ENCODE peak calls at places on chromosomes 7 and 10, in nine cellular contexts. One of them, this sample, is unnamed.
A peak's percentile ranks its signal among the peaks of the same experiment; 100 is the strongest.

GRCh38 chr7:99190359-99191009 is 17.4 kb downstream of the KPNA7 start:
- DNase-seq in cardiac muscle cell: no peak
- DNase-seq in left lung: peak; percentile 2
- DNase-seq in body of pancreas: peak; percentile 54
- DNase-seq in CD4-positive, CD25-positive, alpha-beta regulatory T cell: no peak
- DNase-seq in GM23248: no peak
- DNase-seq in CD8-positive, alpha-beta T cell: no peak
- DNase-seq in tibial artery: no peak
- DNase-seq in transverse colon: no peak
- DNase-seq in this sample: no peak

GRCh38 chr10:86067436-86068050 is 299.1 kb downstream of the GRID1 start:
- DNase-seq in GM23248: no peak
- DNase-seq in left lung: no peak
- DNase-seq in transverse colon: no peak
- DNase-seq in CD4-positive, CD25-positive, alpha-beta regulatory T cell: no peak
- DNase-seq in body of pancreas: no peak
- DNase-seq in tibial artery: no peak
- DNase-seq in CD8-positive, alpha-beta T cell: no peak
- DNase-seq in cardiac muscle cell: no peak
- DNase-seq in this sample: no peak

GRCh38 chr7:51351661-51352060 is 35.1 kb upstream of the COBL start:
- DNase-seq in body of pancreas: no peak
- DNase-seq in CD4-positive, CD25-positive, alpha-beta regulatory T cell: no peak
- DNase-seq in GM23248: peak; percentile 53
- DNase-seq in left lung: no peak
- DNase-seq in transverse colon: no peak
- DNase-seq in tibial artery: no peak
- DNase-seq in CD8-positive, alpha-beta T cell: no peak
- DNase-seq in cardiac muscle cell: peak; percentile 19
- DNase-seq in this sample: no peak

GRCh38 chr7:44977304-44977858 is 1.4 kb downstream of the MYO1G start:
- DNase-seq in tibial artery: no peak
- DNase-seq in CD4-positive, CD25-positive, alpha-beta regulatory T cell: peak; percentile 60
- DNase-seq in body of pancreas: peak; percentile 34
- DNase-seq in cardiac muscle cell: no peak
- DNase-seq in transverse colon: no peak
- DNase-seq in left lung: no peak
- DNase-seq in GM23248: peak; percentile 35
- DNase-seq in CD8-positive, alpha-beta T cell: peak; percentile 66
- DNase-seq in this sample: peak; percentile 66

GRCh38 chr7:31104361-31105255 is 52.5 kb downstream of the ADCYAP1R1 start:
- DNase-seq in cardiac muscle cell: no peak
- DNase-seq in CD4-positive, CD25-positive, alpha-beta regulatory T cell: no peak
- DNase-seq in transverse colon: peak; percentile 13
- DNase-seq in CD8-positive, alpha-beta T cell: no peak
- DNase-seq in left lung: no peak
- DNase-seq in body of pancreas: no peak
- DNase-seq in tibial artery: peak; percentile 24
- DNase-seq in GM23248: no peak
- DNase-seq in this sample: no peak

GRCh38 chr7:36507868-36508440 is 118.3 kb downstream of the ANLN start:
- DNase-seq in GM23248: no peak
- DNase-seq in left lung: no peak
- DNase-seq in body of pancreas: no peak
- DNase-seq in CD8-positive, alpha-beta T cell: no peak
- DNase-seq in CD4-positive, CD25-positive, alpha-beta regulatory T cell: no peak
- DNase-seq in cardiac muscle cell: no peak
- DNase-seq in tibial artery: no peak
- DNase-seq in transverse colon: no peak
- DNase-seq in this sample: no peak

GRCh38 chr10:68562666-68563522 is 2.8 kb downstream of the TET1 start:
- DNase-seq in cardiac muscle cell: peak; percentile 71
- DNase-seq in CD8-positive, alpha-beta T cell: no peak
- DNase-seq in GM23248: peak; percentile 67
- DNase-seq in CD4-positive, CD25-positive, alpha-beta regulatory T cell: no peak
- DNase-seq in transverse colon: no peak
- DNase-seq in body of pancreas: no peak
- DNase-seq in tibial artery: no peak
- DNase-seq in left lung: no peak
- DNase-seq in this sample: no peak

GRCh38 chr7:94001396-94001795 is 2.8 kb downstream of the BET1 start:
- DNase-seq in GM23248: peak; percentile 52
- DNase-seq in cardiac muscle cell: no peak
- DNase-seq in CD8-positive, alpha-beta T cell: no peak
- DNase-seq in tibial artery: no peak
- DNase-seq in CD4-positive, CD25-positive, alpha-beta regulatory T cell: no peak
- DNase-seq in transverse colon: no peak
- DNase-seq in left lung: no peak
- DNase-seq in body of pancreas: no peak
- DNase-seq in this sample: no peak

GRCh38 chr10:35641430-35642015 is 573 bp downstream of the FZD8 start:
- DNase-seq in body of pancreas: no peak
- DNase-seq in left lung: no peak
- DNase-seq in transverse colon: no peak
- DNase-seq in CD4-positive, CD25-positive, alpha-beta regulatory T cell: no peak
- DNase-seq in GM23248: peak; percentile 84
- DNase-seq in CD8-positive, alpha-beta T cell: no peak
- DNase-seq in cardiac muscle cell: peak; percentile 50
- DNase-seq in tibial artery: no peak
- DNase-seq in this sample: peak; percentile 33

GRCh38 chr10:118957966-118958365 is 71.5 kb upstream of the NANOS1 start:
- DNase-seq in CD4-positive, CD25-positive, alpha-beta regulatory T cell: no peak
- DNase-seq in body of pancreas: no peak
- DNase-seq in left lung: no peak
- DNase-seq in CD8-positive, alpha-beta T cell: no peak
- DNase-seq in transverse colon: no peak
- DNase-seq in tibial artery: no peak
- DNase-seq in cardiac muscle cell: no peak
- DNase-seq in GM23248: no peak
- DNase-seq in this sample: no peak

GRCh38 chr10:123148414-123149161 is 652 bp downstream of the HMX2 start:
- DNase-seq in left lung: no peak
- DNase-seq in CD8-positive, alpha-beta T cell: no peak
- DNase-seq in tibial artery: no peak
- DNase-seq in cardiac muscle cell: no peak
- DNase-seq in CD4-positive, CD25-positive, alpha-beta regulatory T cell: no peak
- DNase-seq in body of pancreas: no peak
- DNase-seq in transverse colon: no peak
- DNase-seq in GM23248: peak; percentile 27
- DNase-seq in this sample: peak; percentile 58

GRCh38 chr7:151056286-151057037 is 1.2 kb downstream of the CDK5 start:
- DNase-seq in cardiac muscle cell: no peak
- DNase-seq in tibial artery: no peak
- DNase-seq in transverse colon: no peak
- DNase-seq in CD4-positive, CD25-positive, alpha-beta regulatory T cell: no peak
- DNase-seq in body of pancreas: no peak
- DNase-seq in CD8-positive, alpha-beta T cell: no peak
- DNase-seq in GM23248: no peak
- DNase-seq in left lung: no peak
- DNase-seq in this sample: no peak

DNA sequence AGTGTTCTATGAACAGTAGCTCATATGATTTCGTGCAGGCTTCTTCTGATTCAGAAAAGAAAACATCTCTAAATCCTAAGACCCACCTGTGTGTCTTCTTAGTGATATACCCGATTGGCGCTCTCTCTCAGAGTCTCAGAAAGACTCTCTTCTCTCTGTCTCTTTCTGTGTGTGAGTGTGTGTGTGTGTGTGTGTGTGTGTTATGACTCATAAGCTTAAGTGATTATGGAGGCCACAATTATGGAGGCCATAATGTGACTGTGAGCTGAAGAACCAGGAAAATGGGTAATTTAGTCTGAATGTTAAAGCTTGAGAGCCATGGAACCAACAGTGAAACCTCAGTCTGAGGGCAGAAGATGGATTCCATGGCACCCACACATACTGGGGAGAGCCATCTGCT is 220.4 kb downstream of the KLF6 start:
- DNase-seq in GM23248: no peak
- DNase-seq in body of pancreas: no peak
- DNase-seq in left lung: no peak
- DNase-seq in CD4-positive, CD25-positive, alpha-beta regulatory T cell: no peak
- DNase-seq in tibial artery: no peak
- DNase-seq in cardiac muscle cell: no peak
- DNase-seq in transverse colon: no peak
- DNase-seq in CD8-positive, alpha-beta T cell: no peak
- DNase-seq in this sample: no peak
- H3K27me3 ChIP-seq in GM23248: no peaks in the 10 kb centered on the region
- H3K27me3 ChIP-seq in body of pancreas: no peaks in the 10 kb centered on the region
- H3K27me3 ChIP-seq in left lung: no peaks in the 10 kb centered on the region
- H3K27me3 ChIP-seq in CD4-positive, CD25-positive, alpha-beta regulatory T cell: no peaks in the 10 kb centered on the region
- H3K27me3 ChIP-seq in tibial artery: no peaks in the 10 kb centered on the region
- H3K27me3 ChIP-seq in cardiac muscle cell: no peaks in the 10 kb centered on the region
- H3K27me3 ChIP-seq in transverse colon: no peaks in the 10 kb centered on the region
- H3K27me3 ChIP-seq in CD8-positive, alpha-beta T cell: no peaks in the 10 kb centered on the region
- H3K27me3 ChIP-seq in this sample: no peaks in the 10 kb centered on the region

DNA sequence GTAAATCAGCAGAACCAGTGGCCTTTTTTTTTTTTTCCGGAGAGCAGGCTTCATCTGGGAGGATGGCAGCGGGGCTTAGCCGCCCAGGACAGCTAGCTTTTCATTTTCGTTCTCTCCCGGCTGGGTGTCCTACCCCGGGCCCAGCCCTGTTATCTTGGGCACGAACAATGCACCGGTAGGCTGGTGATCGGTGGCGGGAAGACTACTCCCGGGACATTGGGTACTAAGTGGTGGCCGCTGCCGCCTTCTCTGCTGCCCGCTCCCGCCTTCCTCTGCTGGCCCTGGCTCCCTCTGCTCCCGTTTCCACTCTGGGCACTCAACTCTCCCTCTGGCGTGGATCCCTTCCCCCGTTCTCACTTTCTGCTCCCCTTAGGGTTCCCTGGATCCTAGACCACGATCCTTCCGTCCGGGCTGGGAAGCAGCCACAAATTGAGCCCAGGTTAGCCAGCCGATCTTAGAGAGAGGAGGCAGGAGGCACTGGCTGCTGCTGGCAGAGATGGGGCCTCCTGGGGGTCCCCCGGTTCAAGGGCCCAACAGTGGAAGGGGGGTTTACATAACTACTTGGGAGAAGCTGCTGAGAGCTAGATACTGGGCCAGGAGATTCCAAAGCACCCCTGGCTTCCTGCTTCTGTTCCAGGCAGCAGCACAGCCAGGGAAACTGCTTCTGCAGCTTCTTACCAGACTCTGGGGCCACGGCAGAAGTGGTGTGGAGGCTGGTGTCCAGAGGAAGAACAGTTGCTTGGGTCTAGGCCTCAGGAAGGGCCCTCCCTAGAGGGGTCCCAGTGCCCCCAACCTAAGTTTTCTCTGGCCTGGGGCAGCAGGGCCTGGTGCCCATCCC is 1.8 kb downstream of the TLX1 start:
- DNase-seq in body of pancreas: no peak
- DNase-seq in left lung: no peak
- DNase-seq in tibial artery: no peak
- DNase-seq in CD4-positive, CD25-positive, alpha-beta regulatory T cell: no peak
- DNase-seq in transverse colon: no peak
- DNase-seq in CD8-positive, alpha-beta T cell: no peak
- DNase-seq in GM23248: no peak
- DNase-seq in cardiac muscle cell: no peak
- DNase-seq in this sample: no peak
- H3K27me3 ChIP-seq in body of pancreas: peaks cover 9% of the 10 kb centered on the region
- H3K27me3 ChIP-seq in left lung: peaks cover 100% of the 10 kb centered on the region
- H3K27me3 ChIP-seq in tibial artery: peaks cover 98% of the 10 kb centered on the region
- H3K27me3 ChIP-seq in CD4-positive, CD25-positive, alpha-beta regulatory T cell: peaks cover 34% of the 10 kb centered on the region
- H3K27me3 ChIP-seq in transverse colon: peaks cover 100% of the 10 kb centered on the region
- H3K27me3 ChIP-seq in CD8-positive, alpha-beta T cell: peaks cover 46% of the 10 kb centered on the region
- H3K27me3 ChIP-seq in GM23248: peaks cover 98% of the 10 kb centered on the region
- H3K27me3 ChIP-seq in cardiac muscle cell: peaks cover 100% of the 10 kb centered on the region
- H3K27me3 ChIP-seq in this sample: peaks cover 5% of the 10 kb centered on the region

DNA sequence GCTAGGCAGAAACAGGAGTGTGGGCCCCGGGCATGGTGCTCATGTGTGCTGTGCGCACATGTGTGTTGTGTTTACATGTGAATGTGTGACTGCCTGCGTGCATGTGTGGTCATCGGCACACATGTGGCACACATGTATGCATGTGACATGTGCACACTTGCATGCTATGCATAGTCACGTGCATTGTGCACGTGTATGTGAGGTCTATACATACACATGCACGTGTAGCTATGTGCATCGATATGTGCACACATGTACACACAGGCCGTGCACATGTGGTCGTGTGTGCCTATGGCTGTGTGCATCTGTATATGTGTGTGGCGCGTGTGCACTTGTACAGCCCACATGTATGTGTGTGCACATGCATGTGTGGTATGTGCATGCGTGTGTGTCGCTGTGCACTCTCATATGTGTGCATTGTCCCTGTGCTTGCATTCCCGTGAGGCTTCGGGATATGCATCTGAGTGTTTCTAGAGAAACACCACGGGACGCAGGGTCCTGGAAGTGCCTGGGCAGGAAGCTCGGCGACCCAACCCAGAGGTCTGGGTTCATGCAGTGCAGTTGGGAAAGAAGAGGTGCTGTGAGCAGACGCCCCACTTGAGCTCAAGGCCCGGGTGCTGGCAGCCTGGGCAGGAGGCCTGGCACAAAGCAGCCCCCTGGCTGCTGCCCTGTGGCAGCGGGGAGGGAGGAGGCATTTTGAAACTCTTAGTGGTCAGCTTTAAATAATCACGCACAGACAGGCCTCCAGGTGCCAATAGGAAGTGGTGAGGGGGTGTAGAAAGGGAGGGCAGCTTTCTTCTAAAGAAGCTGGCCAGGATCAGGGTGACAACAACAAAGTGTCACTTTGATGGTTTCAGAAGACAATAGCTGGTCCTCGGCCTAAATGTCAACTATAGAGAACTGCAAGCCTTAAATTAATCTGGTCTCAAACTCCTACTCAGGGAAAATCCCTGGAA is 410.0 kb upstream of the MGMT start:
- DNase-seq in cardiac muscle cell: no peak
- DNase-seq in transverse colon: peak; percentile 19
- DNase-seq in CD8-positive, alpha-beta T cell: no peak
- DNase-seq in tibial artery: peak; percentile 29
- DNase-seq in GM23248: no peak
- DNase-seq in body of pancreas: no peak
- DNase-seq in CD4-positive, CD25-positive, alpha-beta regulatory T cell: no peak
- DNase-seq in left lung: no peak
- DNase-seq in this sample: no peak
- H3K27me3 ChIP-seq in cardiac muscle cell: no peaks in the 10 kb centered on the region
- H3K27me3 ChIP-seq in transverse colon: no peaks in the 10 kb centered on the region
- H3K27me3 ChIP-seq in CD8-positive, alpha-beta T cell: no peaks in the 10 kb centered on the region
- H3K27me3 ChIP-seq in tibial artery: no peaks in the 10 kb centered on the region
- H3K27me3 ChIP-seq in GM23248: no peaks in the 10 kb centered on the region
- H3K27me3 ChIP-seq in body of pancreas: no peaks in the 10 kb centered on the region
- H3K27me3 ChIP-seq in CD4-positive, CD25-positive, alpha-beta regulatory T cell: no peaks in the 10 kb centered on the region
- H3K27me3 ChIP-seq in left lung: no peaks in the 10 kb centered on the region
- H3K27me3 ChIP-seq in this sample: no peaks in the 10 kb centered on the region

DNA sequence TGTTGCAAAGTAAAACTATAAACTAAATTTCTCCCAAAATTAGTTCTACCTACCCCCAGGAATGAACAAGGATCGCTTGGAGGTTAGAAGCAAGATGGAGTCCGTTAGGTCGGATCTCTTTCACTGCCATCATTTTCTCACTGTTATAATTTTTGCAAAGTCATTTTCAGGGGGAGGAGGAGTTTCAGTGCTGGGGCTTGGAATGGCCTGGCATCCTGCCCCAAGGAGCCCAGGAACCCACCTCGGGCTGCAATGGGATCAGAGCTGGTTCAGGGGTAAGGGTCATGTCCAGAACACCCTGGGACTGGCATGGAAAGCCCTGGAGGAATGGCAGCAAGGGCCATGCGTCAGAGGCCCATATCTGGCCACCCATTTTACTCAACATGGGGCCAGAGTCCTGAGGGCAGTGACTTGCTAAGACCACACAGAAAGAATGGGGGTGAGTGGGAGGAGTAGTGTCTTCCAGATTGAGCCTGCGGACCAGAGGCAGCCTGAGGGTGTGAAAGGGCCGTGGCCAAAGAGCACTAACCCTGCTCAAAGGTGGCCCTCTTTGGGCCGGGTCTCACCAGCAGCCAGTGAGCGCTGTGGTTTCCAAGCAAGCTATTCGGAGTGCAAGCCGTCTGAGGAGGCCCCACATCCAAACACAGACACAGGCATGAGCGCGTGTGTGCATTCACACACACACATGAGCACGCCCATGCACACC is 31.8 kb downstream of the GPRIN2 start:
- DNase-seq in left lung: peak; percentile 33
- DNase-seq in tibial artery: no peak
- DNase-seq in cardiac muscle cell: peak; percentile 91
- DNase-seq in CD4-positive, CD25-positive, alpha-beta regulatory T cell: peak; percentile 1
- DNase-seq in transverse colon: peak; percentile 11
- DNase-seq in body of pancreas: no peak
- DNase-seq in CD8-positive, alpha-beta T cell: no peak
- DNase-seq in GM23248: peak; percentile 79
- DNase-seq in this sample: no peak
- H3K27me3 ChIP-seq in left lung: no peaks in the 10 kb centered on the region
- H3K27me3 ChIP-seq in tibial artery: no peaks in the 10 kb centered on the region
- H3K27me3 ChIP-seq in cardiac muscle cell: no peaks in the 10 kb centered on the region
- H3K27me3 ChIP-seq in CD4-positive, CD25-positive, alpha-beta regulatory T cell: no peaks in the 10 kb centered on the region
- H3K27me3 ChIP-seq in transverse colon: no peaks in the 10 kb centered on the region
- H3K27me3 ChIP-seq in body of pancreas: no peaks in the 10 kb centered on the region
- H3K27me3 ChIP-seq in CD8-positive, alpha-beta T cell: no peaks in the 10 kb centered on the region
- H3K27me3 ChIP-seq in GM23248: no peaks in the 10 kb centered on the region
- H3K27me3 ChIP-seq in this sample: peaks cover 3% of the 10 kb centered on the region